ENCODE peak calls at places on chromosome 6, in five cellular contexts. One of them, this sample, is unnamed.

GRCh38 chr6:131381694-131382093 is 191.3 kb upstream of the ARG1 start:
- DNase-seq in ovary: no peak
- DNase-seq in HCT116: no peak
- DNase-seq in right lobe of liver: no peak
- DNase-seq in body of pancreas: no peak
- DNase-seq in this sample: no peak

GRCh38 chr6:111087106-111087835 is at the start of gene SLC16A10:
- DNase-seq in right lobe of liver: peak; percentile 87
- DNase-seq in ovary: peak; percentile 81
- DNase-seq in HCT116: peak; percentile 39
- DNase-seq in body of pancreas: peak; percentile 91
- DNase-seq in this sample: peak; percentile 90

GRCh38 chr6:41728954-41729353 is 6.5 kb downstream of the TFEB start:
- DNase-seq in HCT116: no peak
- DNase-seq in ovary: no peak
- DNase-seq in right lobe of liver: no peak
- DNase-seq in body of pancreas: no peak
- DNase-seq in this sample: no peak

GRCh38 chr6:110103260-110103659 is 76.2 kb downstream of the WASF1 start:
- DNase-seq in right lobe of liver: no peak
- DNase-seq in ovary: no peak
- DNase-seq in body of pancreas: no peak
- DNase-seq in HCT116: no peak
- DNase-seq in this sample: no peak

GRCh38 chr6:123430966-123431365 is 205.8 kb downstream of the TRDN start:
- DNase-seq in body of pancreas: no peak
- DNase-seq in HCT116: no peak
- DNase-seq in ovary: no peak
- DNase-seq in right lobe of liver: no peak
- DNase-seq in this sample: no peak

GRCh38 chr6:111980979-111981378 is 72.9 kb upstream of the CCN6 start:
- DNase-seq in ovary: no peak
- DNase-seq in right lobe of liver: no peak
- DNase-seq in HCT116: no peak
- DNase-seq in body of pancreas: no peak
- DNase-seq in this sample: no peak

GRCh38 chr6:104126621-104127020 is 733.1 kb downstream of the HACE1 start:
- DNase-seq in body of pancreas: no peak
- DNase-seq in right lobe of liver: no peak
- DNase-seq in HCT116: no peak
- DNase-seq in ovary: no peak
- DNase-seq in this sample: no peak

GRCh38 chr6:49713346-49713745 is at the start of gene CRISP2:
- DNase-seq in right lobe of liver: no peak
- DNase-seq in HCT116: no peak
- DNase-seq in body of pancreas: no peak
- DNase-seq in ovary: peak; percentile 21
- DNase-seq in this sample: no peak

GRCh38 chr6:14849224-14849623 is 396.6 kb upstream of the JARID2 start:
- DNase-seq in HCT116: no peak
- DNase-seq in body of pancreas: no peak
- DNase-seq in ovary: no peak
- DNase-seq in right lobe of liver: no peak
- DNase-seq in this sample: no peak

GRCh38 chr6:11403035-11403601 is 134.4 kb upstream of the TMEM170B start:
- DNase-seq in body of pancreas: no peak
- DNase-seq in ovary: no peak
- DNase-seq in right lobe of liver: no peak
- DNase-seq in HCT116: no peak
- DNase-seq in this sample: no peak

GRCh38 chr6:89386917-89387491 is 25.1 kb downstream of the RRAGD start:
- DNase-seq in ovary: no peak
- DNase-seq in body of pancreas: no peak
- DNase-seq in HCT116: no peak
- DNase-seq in right lobe of liver: no peak
- DNase-seq in this sample: no peak

GRCh38 chr6:19478992-19479391 is 358.2 kb upstream of the ID4 start:
- DNase-seq in right lobe of liver: no peak
- DNase-seq in HCT116: no peak
- DNase-seq in ovary: no peak
- DNase-seq in body of pancreas: no peak
- DNase-seq in this sample: no peak

GRCh38 chr6:132228894-132229293 is 172.4 kb downstream of the MOXD1 start:
- DNase-seq in body of pancreas: no peak
- DNase-seq in HCT116: no peak
- DNase-seq in right lobe of liver: no peak
- DNase-seq in ovary: no peak
- DNase-seq in this sample: no peak

GRCh38 chr6:118122161-118122560 is 215.1 kb downstream of the SLC35F1 start:
- DNase-seq in body of pancreas: no peak
- DNase-seq in right lobe of liver: no peak
- DNase-seq in ovary: no peak
- DNase-seq in HCT116: no peak
- DNase-seq in this sample: no peak

GRCh38 chr6:10403385-10404106 is 11.3 kb downstream of the TFAP2A start:
- DNase-seq in HCT116: no peak
- DNase-seq in body of pancreas: no peak
- DNase-seq in right lobe of liver: no peak
- DNase-seq in ovary: no peak
- DNase-seq in this sample: no peak

GRCh38 chr6:7136859-7137334 is 29.1 kb downstream of the RREB1 start:
- DNase-seq in ovary: no peak
- DNase-seq in right lobe of liver: no peak
- DNase-seq in body of pancreas: peak; percentile 43
- DNase-seq in HCT116: no peak
- DNase-seq in this sample: no peak

GRCh38 chr6:5315883-5316282 is 54.6 kb downstream of the FARS2 start:
- DNase-seq in right lobe of liver: no peak
- DNase-seq in body of pancreas: no peak
- DNase-seq in ovary: no peak
- DNase-seq in HCT116: no peak
- DNase-seq in this sample: no peak

GRCh38 chr6:155543141-155543870 is 87.7 kb upstream of the NOX3 start:
- DNase-seq in HCT116: no peak
- DNase-seq in right lobe of liver: no peak
- DNase-seq in body of pancreas: no peak
- DNase-seq in ovary: no peak
- DNase-seq in this sample: no peak

GRCh38 chr6:83258517-83258916 is 65.4 kb downstream of the RWDD2A start:
- DNase-seq in right lobe of liver: no peak
- DNase-seq in HCT116: no peak
- DNase-seq in ovary: no peak
- DNase-seq in body of pancreas: no peak
- DNase-seq in this sample: no peak

GRCh38 chr6:11179978-11180303 is 52.5 kb downstream of the NEDD9 start:
- DNase-seq in HCT116: no peak
- DNase-seq in ovary: no peak
- DNase-seq in right lobe of liver: no peak
- DNase-seq in body of pancreas: no peak
- DNase-seq in this sample: no peak

GRCh38 chr6:54335871-54336270 is 27.6 kb downstream of the TINAG start:
- DNase-seq in ovary: no peak
- DNase-seq in right lobe of liver: no peak
- DNase-seq in HCT116: peak; percentile 78
- DNase-seq in body of pancreas: no peak
- DNase-seq in this sample: no peak

GRCh38 chr6:157107915-157108651 is 215.2 kb downstream of the TMEM242 start:
- DNase-seq in right lobe of liver: no peak
- DNase-seq in HCT116: no peak
- DNase-seq in body of pancreas: no peak
- DNase-seq in ovary: no peak
- DNase-seq in this sample: peak; percentile 86

GRCh38 chr6:122610690-122611455 is 668 bp downstream of the PKIB start:
- DNase-seq in right lobe of liver: peak; percentile 84
- DNase-seq in ovary: peak; percentile 12
- DNase-seq in HCT116: peak; percentile 66
- DNase-seq in body of pancreas: peak; percentile 71
- DNase-seq in this sample: peak; percentile 12

GRCh38 chr6:4291453-4292403 is 156.4 kb upstream of the ECI2 start:
- DNase-seq in body of pancreas: no peak
- DNase-seq in ovary: no peak
- DNase-seq in right lobe of liver: no peak
- DNase-seq in HCT116: no peak
- DNase-seq in this sample: peak; percentile 39

GRCh38 chr6:75800133-75800532 is 51.1 kb downstream of the MYO6 start:
- DNase-seq in body of pancreas: no peak
- DNase-seq in HCT116: no peak
- DNase-seq in right lobe of liver: no peak
- DNase-seq in ovary: no peak
- DNase-seq in this sample: no peak

GRCh38 chr6:114007451-114007953 is 36.6 kb upstream of the HDAC2 start:
- DNase-seq in right lobe of liver: no peak
- DNase-seq in ovary: no peak
- DNase-seq in body of pancreas: no peak
- DNase-seq in HCT116: no peak
- DNase-seq in this sample: no peak

GRCh38 chr6:33585403-33586107 is 5.5 kb upstream of the BAK1 start:
- DNase-seq in ovary: peak; percentile 90
- DNase-seq in HCT116: peak; percentile 62
- DNase-seq in right lobe of liver: peak; percentile 80
- DNase-seq in body of pancreas: peak; percentile 84
- DNase-seq in this sample: peak; percentile 81
- TF ChIP-seq POLR2A in ovary: no peak
- TF ChIP-seq POLR2A in HCT116: no peak
- TF ChIP-seq POLR2A in right lobe of liver: no peak
- TF ChIP-seq POLR2A in body of pancreas: no peak
- TF ChIP-seq POLR2A in this sample: no peak

GRCh38 chr6:160767019-160767646 is 65.1 kb downstream of the PLG start:
- DNase-seq in body of pancreas: peak; percentile 83
- DNase-seq in HCT116: no peak
- DNase-seq in ovary: peak; percentile 87
- DNase-seq in right lobe of liver: peak; percentile 80
- DNase-seq in this sample: peak; percentile 47

GRCh38 chr6:160764847-160765246 is 62.8 kb downstream of the PLG start:
- DNase-seq in HCT116: no peak
- DNase-seq in body of pancreas: no peak
- DNase-seq in right lobe of liver: no peak
- DNase-seq in ovary: no peak
- DNase-seq in this sample: no peak

GRCh38 chr6:160767647-160768019 is 65.6 kb downstream of the PLG start:
- DNase-seq in body of pancreas: no peak
- DNase-seq in right lobe of liver: no peak
- DNase-seq in HCT116: no peak
- DNase-seq in ovary: no peak
- DNase-seq in this sample: no peak

GRCh38 chr6:160766657-160767018 is 64.6 kb downstream of the PLG start:
- DNase-seq in right lobe of liver: no peak
- DNase-seq in ovary: no peak
- DNase-seq in HCT116: no peak
- DNase-seq in body of pancreas: no peak
- DNase-seq in this sample: no peak

DNA sequence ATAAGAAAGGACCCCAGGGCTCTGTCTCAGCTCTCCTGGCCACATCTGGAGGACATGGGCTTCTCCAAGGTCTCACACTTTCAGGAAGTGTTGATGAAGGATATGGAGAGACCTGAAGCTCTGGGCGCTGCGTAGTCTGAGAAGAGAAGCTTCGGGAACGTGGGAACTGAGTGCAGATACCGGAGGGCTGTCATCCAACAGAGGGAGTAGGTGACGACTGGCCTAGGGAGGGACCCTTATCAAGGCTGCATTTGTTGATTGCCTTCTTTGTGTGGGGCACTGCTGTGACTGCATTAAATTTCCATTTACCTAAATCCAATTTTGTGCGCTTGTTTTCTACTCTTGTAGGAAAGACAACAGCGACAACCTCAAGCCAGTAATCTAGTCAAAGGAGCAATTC is 63.4 kb downstream of the PLG start:
- DNase-seq in body of pancreas: no peak
- DNase-seq in ovary: no peak
- DNase-seq in HCT116: no peak
- DNase-seq in right lobe of liver: no peak
- DNase-seq in this sample: no peak
- TF ChIP-seq POLR2A in body of pancreas: no peak
- TF ChIP-seq POLR2A in ovary: no peak
- TF ChIP-seq POLR2A in HCT116: no peak
- TF ChIP-seq POLR2A in right lobe of liver: no peak
- TF ChIP-seq POLR2A in this sample: no peak

GRCh38 chr6:170420264-170420663 is 113.7 kb downstream of the FAM120B start:
- DNase-seq in body of pancreas: no peak
- DNase-seq in HCT116: no peak
- DNase-seq in ovary: no peak
- DNase-seq in right lobe of liver: no peak
- DNase-seq in this sample: no peak
- TF ChIP-seq POLR2A in body of pancreas: no peak
- TF ChIP-seq POLR2A in HCT116: no peak
- TF ChIP-seq POLR2A in ovary: no peak
- TF ChIP-seq POLR2A in right lobe of liver: no peak
- TF ChIP-seq POLR2A in this sample: no peak

GRCh38 chr6:56838965-56839364 is 115.9 kb upstream of the BEND6 start:
- DNase-seq in body of pancreas: no peak
- DNase-seq in ovary: no peak
- DNase-seq in right lobe of liver: no peak
- DNase-seq in HCT116: no peak
- DNase-seq in this sample: no peak

GRCh38 chr6:56841751-56842150 is 113.2 kb upstream of the BEND6 start:
- DNase-seq in right lobe of liver: no peak
- DNase-seq in body of pancreas: no peak
- DNase-seq in HCT116: no peak
- DNase-seq in ovary: no peak
- DNase-seq in this sample: no peak

GRCh38 chr6:56839533-56840183 is 115.2 kb upstream of the BEND6 start:
- DNase-seq in ovary: no peak
- DNase-seq in body of pancreas: no peak
- DNase-seq in HCT116: no peak
- DNase-seq in right lobe of liver: no peak
- DNase-seq in this sample: no peak

GRCh38 chr6:56841372-56841749 is 113.5 kb upstream of the BEND6 start:
- DNase-seq in right lobe of liver: no peak
- DNase-seq in ovary: no peak
- DNase-seq in body of pancreas: no peak
- DNase-seq in HCT116: no peak
- DNase-seq in this sample: no peak

DNA sequence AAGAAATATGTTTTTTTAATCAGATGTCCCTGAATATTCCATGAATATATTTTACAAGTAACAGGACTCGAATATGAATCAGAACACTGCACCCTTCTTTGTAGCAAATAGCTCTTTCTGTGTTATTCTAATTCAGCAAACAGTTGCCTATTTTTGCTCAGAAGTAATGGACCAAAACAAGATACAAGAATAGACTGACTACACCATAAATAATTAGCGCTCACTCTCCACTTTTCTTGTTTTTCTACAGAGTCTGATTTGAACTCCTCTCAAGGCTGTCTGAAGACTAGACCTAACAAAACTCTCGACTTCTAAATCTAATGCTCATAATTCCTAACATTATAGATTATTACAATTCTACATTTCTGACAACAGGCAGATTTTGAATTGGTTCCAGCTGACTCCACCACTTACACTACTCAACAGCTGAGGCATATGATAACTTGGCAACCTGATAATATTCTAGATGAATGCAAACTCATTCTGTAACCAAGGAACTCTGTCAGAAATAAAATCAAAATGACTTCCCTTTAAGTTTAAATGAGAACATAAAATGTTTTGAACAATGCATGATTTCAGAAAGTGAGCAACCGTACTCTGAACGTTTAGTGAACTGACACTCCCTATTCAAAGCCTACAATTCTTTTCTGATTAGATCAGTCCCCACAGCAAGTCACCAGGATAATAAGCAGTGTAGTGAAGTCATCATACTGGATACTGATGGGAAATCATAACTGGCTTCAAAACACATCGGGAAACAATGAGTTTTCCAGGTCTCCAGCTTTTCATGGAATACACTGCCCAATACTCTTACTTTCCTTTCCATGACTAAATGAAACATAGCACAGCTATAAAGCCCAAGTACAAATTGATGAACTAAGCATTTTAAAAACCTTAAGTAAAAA is 114.2 kb upstream of the BEND6 start:
- DNase-seq in body of pancreas: no peak
- DNase-seq in ovary: no peak
- DNase-seq in HCT116: no peak
- DNase-seq in right lobe of liver: no peak
- DNase-seq in this sample: no peak
- TF ChIP-seq POLR2A in body of pancreas: no peak
- TF ChIP-seq POLR2A in ovary: no peak
- TF ChIP-seq POLR2A in HCT116: no peak
- TF ChIP-seq POLR2A in right lobe of liver: no peak
- TF ChIP-seq POLR2A in this sample: no peak

This sample was measured in erythroblast.